ENCODE peak calls at places on chromosomes 12 and 14, in five cellular contexts. Y is cardiac muscle cell; H is tibial nerve; F is HFFc6; I is CD8-positive, alpha-beta T cell. R is an unnamed sample.

GRCh38 chr14:54881235-54881760 is 21.3 kb downstream of the GCH1 start:
- DNase-seq in Y (no peak), H (peak), F (no peak), I (peak), R (peak)

GRCh38 chr12:95980437-95980836 is 15.7 kb downstream of the HAL start:
- DNase-seq in Y (no peak), H (no peak), F (no peak), I (no peak), R (no peak)

GRCh38 chr12:69555461-69555860 is 29.8 kb upstream of the CCT2 start:
- DNase-seq in Y (no peak), H (no peak), F (peak), I (no peak), R (peak)

GRCh38 chr12:124938606-124939427 is 24.4 kb upstream of the UBC start:
- DNase-seq in Y (peak), H (peak), F (peak), I (peak), R (peak)

GRCh38 chr14:69263364-69263763 is 3.4 kb downstream of the GALNT16 start:
- DNase-seq in Y (no peak), H (peak), F (peak), I (no peak), R (peak)

GRCh38 chr14:60649815-60650381 is 621 bp upstream of the SIX1 start:
- DNase-seq in Y (no peak), H (no peak), F (no peak), I (no peak), R (no peak)

GRCh38 chr12:263574-263973 is 938 bp upstream of the SLC6A13 start:
- DNase-seq in Y (no peak), H (no peak), F (peak), I (no peak), R (no peak)

GRCh38 chr12:115481141-115481540 is 796.4 kb downstream of the MED13L start:
- DNase-seq in Y (peak), H (no peak), F (no peak), I (no peak), R (no peak)

GRCh38 chr12:44154128-44154527 is 318.2 kb downstream of the TMEM117 start:
- DNase-seq in Y (peak), H (no peak), F (peak), I (no peak), R (no peak)

GRCh38 chr12:99959549-99960170 is 25.1 kb downstream of the ANKS1B start:
- DNase-seq in Y (no peak), H (no peak), F (no peak), I (no peak), R (peak)

GRCh38 chr14:68193970-68194634 is 374.5 kb downstream of the RAD51B start:
- DNase-seq in Y (no peak), H (no peak), F (no peak), I (no peak), R (no peak)

GRCh38 chr12:55037349-55037748 is 17.6 kb downstream of the NEUROD4 start:
- DNase-seq in Y (no peak), H (no peak), F (no peak), I (no peak), R (no peak)

GRCh38 chr12:48216785-48217184 is 13.7 kb upstream of the OR10AD1 start:
- DNase-seq in Y (no peak), H (no peak), F (no peak), I (no peak), R (no peak)

GRCh38 chr12:63944586-63945228 is 100.2 kb downstream of the SRGAP1 start:
- DNase-seq in Y (no peak), H (no peak), F (no peak), I (no peak), R (no peak)

GRCh38 chr14:53060046-53060445 is 93.1 kb downstream of the DDHD1 start:
- DNase-seq in Y (no peak), H (no peak), F (no peak), I (no peak), R (no peak)

GRCh38 chr12:68746572-68747180 is 700 bp downstream of the SLC35E3 start:
- DNase-seq in Y (peak), H (peak), F (peak), I (peak), R (peak)

GRCh38 chr14:71328183-71328582 is 420.9 kb downstream of the PCNX1 start:
- DNase-seq in Y (no peak), H (no peak), F (no peak), I (no peak), R (no peak)

GRCh38 chr14:56294125-56294524 is 175.9 kb downstream of the PELI2 start:
- DNase-seq in Y (peak), H (no peak), F (no peak), I (no peak), R (no peak)

GRCh38 chr14:70641548-70642312 is at the start of gene TTC9:
- DNase-seq in Y (peak), H (no peak), F (no peak), I (no peak), R (no peak)

GRCh38 chr12:56414401-56414800 is 34.8 kb downstream of the TIMELESS start:
- DNase-seq in Y (no peak), H (no peak), F (no peak), I (no peak), R (no peak)

GRCh38 chr12:53538209-53538689 is 31.0 kb upstream of the NPFF start:
- DNase-seq in Y (no peak), H (peak), F (no peak), I (no peak), R (no peak)

GRCh38 chr14:105026033-105026785 is 5.3 kb upstream of the CDCA4 start:
- DNase-seq in Y (no peak), H (no peak), F (peak), I (no peak), R (no peak)

GRCh38 chr12:17108877-17109520 is 503.0 kb upstream of the LMO3 start:
- DNase-seq in Y (no peak), H (no peak), F (no peak), I (no peak), R (peak)

GRCh38 chr12:51788876-51789275 is 59.6 kb downstream of the FIGNL2 start:
- DNase-seq in Y (no peak), H (no peak), F (peak), I (no peak), R (no peak)

GRCh38 chr12:69502342-69503081 is 32.3 kb downstream of the FRS2 start:
- DNase-seq in Y (no peak), H (no peak), F (peak), I (no peak), R (no peak)

GRCh38 chr14:79265366-79265765 is 945.9 kb downstream of the DIO2 start:
- DNase-seq in Y (no peak), H (no peak), F (no peak), I (no peak), R (no peak)

GRCh38 chr14:24367506-24368214 is at the start of gene NFATC4:
- DNase-seq in Y (peak), H (peak), F (peak), I (no peak), R (peak)

GRCh38 chr14:57634335-57634734 is 140.7 kb upstream of the CCDC198 start:
- DNase-seq in Y (no peak), H (no peak), F (no peak), I (no peak), R (no peak)

GRCh38 chr12:57872362-57872761 is 25.8 kb upstream of the CTDSP2 start:
- DNase-seq in Y (no peak), H (no peak), F (no peak), I (no peak), R (no peak)

GRCh38 chr12:132374821-132375445 is 45.5 kb upstream of the GALNT9 start:
- DNase-seq in Y (no peak), H (no peak), F (no peak), I (no peak), R (no peak)

GRCh38 chr12:12024958-12025682 is 45.6 kb upstream of the BCL2L14 start:
- DNase-seq in Y (no peak), H (no peak), F (no peak), I (no peak), R (no peak)

GRCh38 chr12:105084251-105085250 is at the start of gene ALDH1L2:
- DNase-seq in Y (peak), H (peak), F (peak), I (peak), R (no peak)

GRCh38 chr12:121930862-121931261 is 12.5 kb downstream of the CFAP251 start:
- DNase-seq in Y (no peak), H (no peak), F (no peak), I (no peak), R (no peak)

GRCh38 chr12:121933522-121934317 is 15.3 kb downstream of the CFAP251 start:
- DNase-seq in Y (peak), H (no peak), F (no peak), I (no peak), R (no peak)

GRCh38 chr12:121932914-121933521 is 14.6 kb downstream of the CFAP251 start:
- DNase-seq in Y (no peak), H (no peak), F (no peak), I (no peak), R (no peak)

GRCh38 chr12:121934318-121934682 is 15.9 kb downstream of the CFAP251 start:
- DNase-seq in Y (no peak), H (no peak), F (no peak), I (no peak), R (no peak)

GRCh38 chr12:121932176-121932536 is 13.8 kb downstream of the CFAP251 start:
- DNase-seq in Y (no peak), H (no peak), F (no peak), I (no peak), R (no peak)
- TF ChIP-seq CTCF in Y (no peak), H (no peak), F (no peak), I (no peak), R (no peak)

GRCh38 chr12:101485015-101485414 is 9.9 kb downstream of the SPIC start:
- DNase-seq in Y (no peak), H (no peak), F (no peak), I (no peak), R (no peak)

GRCh38 chr12:101491325-101491724 is 16.2 kb downstream of the SPIC start:
- DNase-seq in Y (no peak), H (no peak), F (no peak), I (no peak), R (no peak)

GRCh38 chr12:101490286-101490920 is 15.3 kb downstream of the SPIC start:
- DNase-seq in Y (peak), H (no peak), F (no peak), I (no peak), R (no peak)
- TF ChIP-seq CTCF in Y (peak), H (no peak), F (no peak), I (no peak), R (no peak)

GRCh38 chr14:74501135-74501614 is 7.6 kb downstream of the ISCA2 start:
- DNase-seq in Y (peak), H (peak), F (peak), I (no peak), R (peak)
- TF ChIP-seq CTCF in Y (peak), H (peak), F (peak), I (no peak), R (peak)

GRCh38 chr12:93415723-93416464 is 25.9 kb downstream of the UBE2N start:
- DNase-seq in Y (peak), H (no peak), F (peak), I (no peak), R (peak)
- TF ChIP-seq CTCF in Y (no peak), H (no peak), F (peak), I (no peak), R (no peak)

GRCh38 chr14:102696332-102696731 is 80.9 kb upstream of the TRAF3 start:
- DNase-seq in Y (no peak), H (no peak), F (no peak), I (no peak), R (no peak)

GRCh38 chr14:102693006-102693755 is 84.1 kb upstream of the TRAF3 start:
- DNase-seq in Y (peak), H (no peak), F (no peak), I (no peak), R (no peak)

GRCh38 chr14:102695172-102695569 is 82.1 kb upstream of the TRAF3 start:
- DNase-seq in Y (no peak), H (no peak), F (no peak), I (no peak), R (no peak)

GRCh38 chr14:102692334-102692733 is 84.9 kb upstream of the TRAF3 start:
- DNase-seq in Y (no peak), H (no peak), F (peak), I (no peak), R (no peak)

GRCh38 chr14:102694530-102695171 is 82.6 kb upstream of the TRAF3 start:
- DNase-seq in Y (peak), H (peak), F (peak), I (peak), R (peak)
- TF ChIP-seq CTCF in Y (peak), H (peak), F (peak), I (peak), R (peak)